ENCODE peak calls at places on chromosome 6, in six cellular contexts. N is RPMI8226, D is NCI-H774, E is hypothalamus, S is left ventricle myocardium inferior, O is GM12865. L is an unnamed sample.

GRCh38 chr6:72554761-72555221 is 67.1 kb upstream of the KCNQ5 start:
- DNase-seq in N (no peak), S (no peak), E (no peak), D (no peak), O (no peak), L (no peak)

GRCh38 chr6:50952092-50952932 is 133.6 kb downstream of the TFAP2B start:
- DNase-seq in D (no peak), O (peak; percentile 2), E (no peak), S (no peak), N (no peak), L (no peak)

GRCh38 chr6:92538296-92538695 is 881.1 kb downstream of the EPHA7 start:
- DNase-seq in O (no peak), D (no peak), E (no peak), N (no peak), S (no peak), L (no peak)

GRCh38 chr6:151962246-151962846 is 154.9 kb downstream of the ESR1 start:
- DNase-seq in O (peak; percentile 26), S (no peak), D (no peak), N (no peak), E (no peak), L (no peak)

GRCh38 chr6:168182908-168183612 is 104.0 kb upstream of the FRMD1 start:
- DNase-seq in D (no peak), N (peak; percentile 91), E (no peak), O (no peak), S (no peak), L (no peak)

GRCh38 chr6:44216677-44217331 is at the start of gene MYMX:
- DNase-seq in D (peak; percentile 38), N (peak; percentile 20), S (peak; percentile 46), E (no peak), O (no peak), L (no peak)

GRCh38 chr6:116074732-116075387 is 14.2 kb upstream of the FRK start:
- DNase-seq in N (no peak), E (no peak), O (no peak), D (no peak), S (no peak), L (no peak)

GRCh38 chr6:31356216-31356945 is 598 bp downstream of the HLA-B start:
- DNase-seq in S (peak; percentile 38), N (peak; percentile 69), O (peak; percentile 75), E (no peak), D (no peak), L (no peak)

GRCh38 chr6:79868098-79868722 is 79.1 kb downstream of the ELOVL4 start:
- DNase-seq in S (no peak), N (peak; percentile 60), O (peak; percentile 74), D (peak; percentile 86), E (no peak), L (peak; percentile 54)

GRCh38 chr6:89217308-89217999 is at the start of gene GABRR1:
- DNase-seq in S (no peak), E (no peak), N (no peak), D (no peak), O (no peak), L (no peak)

GRCh38 chr6:5905431-5906339 is 101.0 kb downstream of the NRN1 start:
- DNase-seq in E (peak; percentile 9), D (no peak), S (peak; percentile 80), N (no peak), O (no peak), L (no peak)

GRCh38 chr6:91482498-91482897 is 895.6 kb upstream of the MAP3K7 start:
- DNase-seq in O (peak; percentile 81), D (no peak), E (no peak), S (no peak), N (no peak), L (no peak)

GRCh38 chr6:156617376-156617775 is 159.8 kb upstream of the ARID1B start:
- DNase-seq in S (no peak), D (no peak), O (no peak), N (no peak), E (no peak), L (no peak)

GRCh38 chr6:6654599-6655575 is 66.4 kb downstream of the LY86 start:
- DNase-seq in D (no peak), N (no peak), S (peak; percentile 40), O (no peak), E (no peak), L (no peak)

GRCh38 chr6:68967549-68968300 is 332.6 kb downstream of the ADGRB3 start:
- DNase-seq in N (peak; percentile 77), E (peak; percentile 2), S (peak; percentile 19), D (peak; percentile 40), O (peak; percentile 68), L (peak; percentile 44)

GRCh38 chr6:34656378-34657036 is 40.1 kb downstream of the ILRUN start:
- DNase-seq in E (no peak), S (no peak), N (peak; percentile 97), O (peak; percentile 97), D (peak; percentile 92), L (peak; percentile 75)

GRCh38 chr6:132820629-132821381 is 6.4 kb downstream of the RPS12 start:
- DNase-seq in S (no peak), N (no peak), D (no peak), E (no peak), O (peak; percentile 42), L (no peak)

GRCh38 chr6:55405474-55406220 is 78.4 kb downstream of the GFRAL start:
- DNase-seq in S (no peak), O (no peak), E (no peak), D (no peak), N (no peak), L (no peak)

GRCh38 chr6:131897050-131897435 is 54.1 kb downstream of the CCN2 start:
- DNase-seq in O (no peak), S (no peak), N (no peak), D (no peak), E (no peak), L (no peak)

L was measured in germinal center.